ENCODE peak calls at places on chromosomes 1 and 21, in nine cellular contexts. H is fibroblast of lung; T is CD8-positive, alpha-beta T cell; Z is CD4-positive, alpha-beta T cell; Y is testis; X is endothelial cell; W is esophagus squamous epithelium; D is tibial artery; S is HFF-Myc. B is an unnamed sample.

GRCh38 chr1:154104433-154105082 is 50.3 kb downstream of the NUP210L start:
- DNase-seq in Y (no peak), S (no peak), H (no peak), D (no peak), W (no peak), Z (no peak), X (no peak), T (no peak), B (no peak)

GRCh38 chr1:217435159-217435558 is 195.7 kb downstream of the GPATCH2 start:
- DNase-seq in Z (no peak), Y (no peak), D (no peak), H (peak), X (no peak), W (no peak), S (no peak), T (no peak), B (no peak)

GRCh38 chr1:179081696-179082307 is at the start of gene TOR3A:
- DNase-seq in Z (peak), H (peak), S (peak), D (peak), Y (peak), X (peak), T (peak), W (peak), B (peak)

GRCh38 chr1:151197863-151198253 is 494 bp upstream of the PIP5K1A start:
- DNase-seq in W (no peak), D (no peak), T (no peak), Y (no peak), X (no peak), S (no peak), Z (no peak), H (no peak), B (no peak)

GRCh38 chr21:31529406-31529805 is 130.1 kb upstream of the SOD1 start:
- DNase-seq in T (no peak), S (no peak), W (no peak), H (no peak), D (no peak), X (no peak), Y (no peak), Z (no peak), B (no peak)

GRCh38 chr21:37763298-37763697 is 153.0 kb downstream of the KCNJ6 start:
- DNase-seq in D (no peak), X (no peak), T (no peak), Z (no peak), W (no peak), H (no peak), S (no peak), Y (no peak), B (no peak)

GRCh38 chr1:33170351-33171274 is 11.2 kb downstream of the TRIM62 start:
- DNase-seq in T (no peak), Y (no peak), D (no peak), S (no peak), H (no peak), Z (no peak), W (no peak), X (no peak), B (no peak)

GRCh38 chr1:162703708-162704107 is 71.4 kb downstream of the DDR2 start:
- DNase-seq in D (peak), Z (no peak), S (no peak), H (no peak), T (no peak), W (no peak), X (no peak), Y (no peak), B (no peak)

GRCh38 chr1:205247130-205247921 is 19.6 kb downstream of the TMCC2 start:
- DNase-seq in W (no peak), D (peak), H (no peak), T (no peak), S (no peak), X (no peak), Y (peak), Z (no peak), B (no peak)

GRCh38 chr1:155022927-155023236 is 10.7 kb downstream of the DCST2 start:
- DNase-seq in Y (no peak), H (no peak), S (no peak), W (no peak), D (no peak), Z (no peak), T (no peak), X (no peak), B (no peak)

DNA sequence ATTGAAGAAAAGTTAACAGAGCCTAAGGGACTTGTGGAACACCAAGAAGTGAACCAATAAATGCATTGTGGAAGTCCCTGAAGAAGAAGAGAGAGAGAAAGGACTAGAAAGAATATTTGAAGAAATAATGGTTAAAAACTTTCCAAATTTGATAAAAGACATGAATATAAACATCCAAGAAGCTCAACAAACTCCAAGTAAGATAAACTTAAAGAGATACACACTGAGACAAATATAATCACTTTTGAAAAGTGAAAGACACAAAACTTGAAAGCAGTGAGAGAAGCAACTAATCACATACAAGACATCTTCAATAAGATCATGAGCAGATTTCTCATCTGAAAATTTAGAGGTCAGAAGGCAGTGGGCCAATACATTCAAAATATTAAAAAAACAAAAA is 91.2 kb downstream of the MPZL1 start:
- DNase-seq in Y (no peak), D (no peak), Z (no peak), S (no peak), W (no peak), H (no peak), T (no peak), X (no peak), B (no peak)
- TF ChIP-seq CTCF in Y (no peak), D (no peak), Z (no peak), S (no peak), W (no peak), H (no peak), T (no peak), X (no peak), B (no peak)

GRCh38 chr1:36224537-36225297 is 474 bp downstream of the THRAP3 start:
- DNase-seq in H (peak), W (no peak), Z (no peak), Y (no peak), T (no peak), D (peak), X (peak), S (peak), B (peak)
- TF ChIP-seq CTCF in H (peak), W (peak), Z (no peak), Y (peak), T (no peak), D (peak), X (peak), S (peak), B (peak)

DNA sequence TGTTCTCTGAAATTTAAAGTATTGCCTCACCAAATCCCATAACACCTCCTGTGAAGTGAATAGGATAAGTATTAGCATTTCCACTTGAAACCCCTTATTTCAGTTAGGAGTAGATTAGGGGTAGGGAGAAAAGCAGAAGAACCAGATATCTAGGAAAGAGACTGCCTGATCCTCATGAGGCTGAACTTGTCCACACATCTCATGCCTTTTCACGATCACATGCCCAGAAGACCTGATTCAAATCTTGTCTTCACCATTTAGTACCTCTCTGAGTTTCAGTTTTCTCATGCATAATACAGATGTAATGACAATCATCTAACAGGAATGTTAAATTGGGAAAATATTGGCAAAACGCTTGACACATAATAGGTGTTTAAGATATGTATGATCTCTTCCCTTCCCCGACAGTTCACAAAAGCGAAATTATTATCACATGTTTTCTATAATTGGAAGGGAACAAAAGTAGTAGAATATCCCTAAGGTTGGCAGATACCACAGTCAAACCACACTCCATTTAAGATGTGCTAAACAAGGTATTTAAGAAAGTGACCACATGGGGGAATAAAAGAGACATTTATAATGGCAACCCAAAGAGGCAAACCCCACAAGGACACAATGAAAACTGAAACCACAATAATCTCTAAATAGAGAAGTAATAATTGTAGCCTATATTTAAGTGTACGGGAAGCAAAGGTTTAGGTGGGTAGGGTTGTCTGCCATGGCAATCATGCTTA is 25.2 kb downstream of the GFI1 start:
- DNase-seq in S (no peak), D (no peak), H (no peak), W (no peak), T (no peak), Y (no peak), X (no peak), Z (no peak), B (no peak)
- TF ChIP-seq CTCF in S (no peak), D (no peak), H (no peak), W (no peak), T (no peak), Y (no peak), X (no peak), Z (no peak), B (no peak)

GRCh38 chr1:194829492-194829891 is 1643.1 kb upstream of the B3GALT2 start:
- DNase-seq in T (no peak), Z (no peak), Y (no peak), D (no peak), X (no peak), H (peak), W (no peak), S (peak), B (no peak)

GRCh38 chr1:194830387-194830786 is 1644.0 kb upstream of the B3GALT2 start:
- DNase-seq in Y (no peak), Z (no peak), W (no peak), D (no peak), S (no peak), T (no peak), H (no peak), X (no peak), B (no peak)

GRCh38 chr1:194825382-194825781 is 1639.0 kb upstream of the B3GALT2 start:
- DNase-seq in H (no peak), T (no peak), Z (no peak), S (no peak), Y (no peak), D (no peak), X (no peak), W (no peak), B (no peak)
- TF ChIP-seq CTCF in H (peak), T (no peak), Z (no peak), S (no peak), Y (no peak), D (no peak), X (peak), W (no peak), B (no peak)

DNA sequence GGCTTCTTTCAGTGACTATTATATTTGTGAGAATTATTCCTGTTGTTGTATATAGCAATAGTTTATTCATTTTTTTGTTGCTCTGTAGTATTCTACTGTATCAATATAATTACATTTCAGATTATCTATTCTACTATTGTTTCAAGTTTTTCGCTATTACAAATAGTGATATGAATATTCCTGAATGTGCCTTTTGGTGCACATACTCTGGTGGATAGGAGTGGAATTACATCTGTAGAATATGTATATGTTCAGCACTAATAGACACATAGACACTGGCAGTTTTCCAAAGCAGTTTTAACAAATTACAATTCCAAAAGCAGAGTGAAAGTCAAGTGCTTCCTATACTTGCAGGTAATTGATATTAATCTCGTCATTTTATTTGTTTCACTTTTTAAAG is 696.2 kb upstream of the PRMT6 start:
- DNase-seq in W (no peak), Y (no peak), Z (no peak), D (no peak), X (no peak), H (no peak), S (no peak), T (no peak), B (no peak)
- TF ChIP-seq CTCF in W (no peak), Y (no peak), Z (no peak), D (no peak), X (peak), H (peak), S (no peak), T (no peak), B (no peak)

DNA sequence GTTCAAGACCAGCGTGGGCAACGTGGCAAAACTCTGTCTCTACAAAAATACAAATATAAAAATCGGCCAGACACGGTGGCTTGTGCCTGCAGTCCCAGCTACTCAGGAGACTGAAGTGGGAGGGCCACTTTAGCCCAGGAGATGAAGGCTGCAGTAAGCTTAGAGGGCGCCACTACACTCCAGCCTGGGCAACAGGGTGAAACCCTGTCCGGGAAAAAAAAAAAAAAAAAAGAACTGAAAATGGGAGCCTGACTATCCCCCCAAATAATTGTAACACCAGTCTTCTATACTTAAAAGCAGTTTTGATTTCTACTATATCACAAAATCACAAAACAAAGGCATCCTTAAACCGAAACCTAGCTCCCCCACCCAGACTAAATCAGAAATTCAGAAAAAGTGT is 60.3 kb downstream of the CDC42BPA start:
- DNase-seq in Z (no peak), Y (no peak), W (no peak), D (no peak), H (no peak), T (no peak), S (no peak), X (no peak), B (no peak)
- TF ChIP-seq CTCF in Z (no peak), Y (no peak), W (no peak), D (no peak), H (no peak), T (no peak), S (no peak), X (no peak), B (no peak)

GRCh38 chr1:938711-939504 is 15.2 kb downstream of the SAMD11 start:
- DNase-seq in D (no peak), T (no peak), X (no peak), Z (no peak), Y (no peak), S (no peak), W (no peak), H (no peak), B (no peak)

GRCh38 chr1:937521-937920 is 13.8 kb downstream of the SAMD11 start:
- DNase-seq in Y (no peak), T (no peak), H (no peak), Z (no peak), D (no peak), X (no peak), S (no peak), W (no peak), B (no peak)

GRCh38 chr1:936865-937264 is 13.1 kb downstream of the SAMD11 start:
- DNase-seq in S (no peak), D (no peak), H (no peak), T (no peak), W (no peak), Y (no peak), X (no peak), Z (no peak), B (no peak)

GRCh38 chr1:939511-940107 is 15.9 kb downstream of the SAMD11 start:
- DNase-seq in X (no peak), W (no peak), T (no peak), D (no peak), H (no peak), Y (no peak), S (no peak), Z (no peak), B (no peak)

GRCh38 chr1:938088-938683 is 14.5 kb downstream of the SAMD11 start:
- DNase-seq in T (no peak), S (no peak), H (peak), X (peak), D (no peak), Y (peak), Z (no peak), W (no peak), B (no peak)
- TF ChIP-seq CTCF in T (no peak), S (peak), H (peak), X (no peak), D (peak), Y (no peak), Z (no peak), W (peak), B (peak)

GRCh38 chr21:17900281-17900989 is 81.3 kb upstream of the C21orf91 start:
- DNase-seq in S (no peak), H (no peak), Z (no peak), X (no peak), W (no peak), Y (peak), D (no peak), T (no peak), B (no peak)
- TF ChIP-seq CTCF in S (no peak), H (no peak), Z (no peak), X (no peak), W (no peak), Y (no peak), D (no peak), T (no peak), B (no peak)

DNA sequence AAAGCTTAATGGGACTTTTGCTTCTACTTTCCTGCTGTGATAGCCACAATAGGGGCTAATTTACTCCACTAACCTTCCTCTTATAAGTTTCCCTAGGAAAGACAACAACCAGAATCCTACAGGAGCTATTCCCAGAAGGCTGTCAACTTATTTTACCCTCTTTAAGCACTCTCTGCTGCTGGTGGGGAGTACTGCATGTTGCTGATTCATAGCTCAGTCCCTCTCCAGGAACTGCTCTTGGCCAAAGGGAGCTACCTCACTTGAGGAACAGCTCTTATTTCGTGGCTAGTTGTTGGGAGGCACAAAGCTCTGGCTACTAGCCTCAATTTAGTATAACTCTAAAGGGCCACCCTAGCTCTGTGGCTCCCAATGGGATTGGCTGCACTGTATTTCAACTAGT is 37.2 kb downstream of the ADSS2 start:
- DNase-seq in W (no peak), Y (no peak), S (peak), D (no peak), T (no peak), Z (no peak), X (no peak), H (peak), B (peak)
- TF ChIP-seq CTCF in W (no peak), Y (no peak), S (peak), D (no peak), T (no peak), Z (no peak), X (no peak), H (peak), B (peak)

GRCh38 chr21:16992448-16992847 is 520.4 kb upstream of the CXADR start:
- DNase-seq in D (no peak), X (no peak), T (no peak), S (no peak), Z (no peak), Y (no peak), W (no peak), H (no peak), B (no peak)
- TF ChIP-seq CTCF in D (no peak), X (no peak), T (no peak), S (no peak), Z (no peak), Y (no peak), W (no peak), H (no peak), B (no peak)